ENCODE peak calls at places on chromosome 14, in seven cellular contexts. One of them, this sample, is unnamed.

GRCh38 chr14:61472801-61473376 is 151.5 kb downstream of the PRKCH start:
- DNase-seq in thyroid gland: no peak
- DNase-seq in uterus: no peak
- DNase-seq in ovary: no peak
- DNase-seq in IMR-90: peak
- DNase-seq in transverse colon: peak
- DNase-seq in NB4: peak
- DNase-seq in this sample: no peak

GRCh38 chr14:23339506-23340268 is 13.0 kb downstream of the SLC22A17 start:
- DNase-seq in transverse colon: no peak
- DNase-seq in NB4: no peak
- DNase-seq in thyroid gland: no peak
- DNase-seq in ovary: no peak
- DNase-seq in uterus: no peak
- DNase-seq in IMR-90: no peak
- DNase-seq in this sample: no peak

GRCh38 chr14:65941091-65941490 is 528.6 kb downstream of the FUT8 start:
- DNase-seq in uterus: no peak
- DNase-seq in IMR-90: no peak
- DNase-seq in transverse colon: no peak
- DNase-seq in ovary: no peak
- DNase-seq in thyroid gland: no peak
- DNase-seq in NB4: no peak
- DNase-seq in this sample: no peak

GRCh38 chr14:31926123-31926522 is 151.0 kb upstream of the ARHGAP5 start:
- DNase-seq in IMR-90: peak
- DNase-seq in NB4: peak
- DNase-seq in ovary: no peak
- DNase-seq in thyroid gland: no peak
- DNase-seq in uterus: no peak
- DNase-seq in transverse colon: no peak
- DNase-seq in this sample: peak

GRCh38 chr14:34051966-34052657 is 101.2 kb upstream of the EGLN3 start:
- DNase-seq in NB4: peak
- DNase-seq in thyroid gland: no peak
- DNase-seq in IMR-90: no peak
- DNase-seq in transverse colon: peak
- DNase-seq in ovary: no peak
- DNase-seq in uterus: peak
- DNase-seq in this sample: no peak

GRCh38 chr14:50675597-50675996 is 7.5 kb upstream of the SAV1 start:
- DNase-seq in transverse colon: no peak
- DNase-seq in IMR-90: peak
- DNase-seq in NB4: no peak
- DNase-seq in thyroid gland: no peak
- DNase-seq in ovary: no peak
- DNase-seq in uterus: no peak
- DNase-seq in this sample: no peak

GRCh38 chr14:103879570-103880333 is 32.4 kb upstream of the PPP1R13B start:
- DNase-seq in transverse colon: peak
- DNase-seq in uterus: peak
- DNase-seq in NB4: no peak
- DNase-seq in ovary: peak
- DNase-seq in IMR-90: no peak
- DNase-seq in thyroid gland: peak
- DNase-seq in this sample: no peak

GRCh38 chr14:93939304-93940229 is 12.4 kb downstream of the FAM181A start:
- DNase-seq in NB4: peak
- DNase-seq in thyroid gland: peak
- DNase-seq in uterus: peak
- DNase-seq in IMR-90: peak
- DNase-seq in ovary: peak
- DNase-seq in transverse colon: peak
- DNase-seq in this sample: peak

GRCh38 chr14:22998324-22999012 is 11.5 kb downstream of the C14orf93 start:
- DNase-seq in ovary: no peak
- DNase-seq in thyroid gland: no peak
- DNase-seq in IMR-90: no peak
- DNase-seq in transverse colon: no peak
- DNase-seq in uterus: no peak
- DNase-seq in NB4: no peak
- DNase-seq in this sample: peak

GRCh38 chr14:103233328-103233727 is 100.7 kb upstream of the EIF5 start:
- DNase-seq in thyroid gland: no peak
- DNase-seq in ovary: no peak
- DNase-seq in IMR-90: no peak
- DNase-seq in uterus: no peak
- DNase-seq in transverse colon: no peak
- DNase-seq in NB4: no peak
- DNase-seq in this sample: no peak

GRCh38 chr14:91273885-91274273 is 29.4 kb upstream of the GPR68 start:
- DNase-seq in IMR-90: no peak
- DNase-seq in transverse colon: no peak
- DNase-seq in uterus: no peak
- DNase-seq in NB4: no peak
- DNase-seq in ovary: no peak
- DNase-seq in thyroid gland: no peak
- DNase-seq in this sample: no peak

GRCh38 chr14:60064491-60065072 is 27.1 kb upstream of the PCNX4 start:
- DNase-seq in uterus: no peak
- DNase-seq in thyroid gland: no peak
- DNase-seq in transverse colon: no peak
- DNase-seq in NB4: peak
- DNase-seq in IMR-90: peak
- DNase-seq in ovary: no peak
- DNase-seq in this sample: peak

GRCh38 chr14:70188608-70189540 is at the start of gene SLC8A3:
- DNase-seq in transverse colon: no peak
- DNase-seq in ovary: no peak
- DNase-seq in NB4: no peak
- DNase-seq in thyroid gland: peak
- DNase-seq in uterus: no peak
- DNase-seq in IMR-90: peak
- DNase-seq in this sample: peak

GRCh38 chr14:101122855-101123129 is 219.3 kb upstream of the RTL1 start:
- DNase-seq in thyroid gland: no peak
- DNase-seq in transverse colon: no peak
- DNase-seq in uterus: peak
- DNase-seq in ovary: no peak
- DNase-seq in IMR-90: no peak
- DNase-seq in NB4: no peak
- DNase-seq in this sample: no peak

GRCh38 chr14:95609398-95609990 is 74.6 kb downstream of the GLRX5 start:
- DNase-seq in ovary: peak
- DNase-seq in uterus: no peak
- DNase-seq in IMR-90: peak
- DNase-seq in NB4: peak
- DNase-seq in transverse colon: no peak
- DNase-seq in thyroid gland: peak
- DNase-seq in this sample: peak

GRCh38 chr14:105398726-105399440 is 545 bp downstream of the TEX22 start:
- DNase-seq in thyroid gland: no peak
- DNase-seq in transverse colon: no peak
- DNase-seq in IMR-90: peak
- DNase-seq in NB4: peak
- DNase-seq in uterus: no peak
- DNase-seq in ovary: no peak
- DNase-seq in this sample: peak

GRCh38 chr14:22555573-22556011 is 33.4 kb downstream of the DAD1 start:
- DNase-seq in uterus: no peak
- DNase-seq in NB4: peak
- DNase-seq in IMR-90: peak
- DNase-seq in ovary: no peak
- DNase-seq in transverse colon: no peak
- DNase-seq in thyroid gland: no peak
- DNase-seq in this sample: no peak

GRCh38 chr14:61533513-61534255 is 161.6 kb upstream of the HIF1A start:
- DNase-seq in NB4: peak
- DNase-seq in thyroid gland: no peak
- DNase-seq in IMR-90: no peak
- DNase-seq in ovary: no peak
- DNase-seq in uterus: no peak
- DNase-seq in transverse colon: peak
- DNase-seq in this sample: no peak

GRCh38 chr14:38211258-38211735 is 3.6 kb downstream of the SSTR1 start:
- DNase-seq in IMR-90: no peak
- DNase-seq in uterus: no peak
- DNase-seq in transverse colon: no peak
- DNase-seq in NB4: no peak
- DNase-seq in thyroid gland: no peak
- DNase-seq in ovary: no peak
- DNase-seq in this sample: no peak

GRCh38 chr14:71380271-71380670 is 473.0 kb downstream of the PCNX1 start:
- DNase-seq in thyroid gland: no peak
- DNase-seq in NB4: no peak
- DNase-seq in transverse colon: no peak
- DNase-seq in ovary: no peak
- DNase-seq in IMR-90: peak
- DNase-seq in uterus: no peak
- DNase-seq in this sample: no peak
- TF ChIP-seq POLR2A in thyroid gland: no peak
- TF ChIP-seq POLR2A in NB4: no peak
- TF ChIP-seq POLR2A in transverse colon: no peak
- TF ChIP-seq POLR2A in ovary: no peak
- TF ChIP-seq POLR2A in IMR-90: no peak
- TF ChIP-seq POLR2A in uterus: no peak
- TF ChIP-seq POLR2A in this sample: no peak

DNA sequence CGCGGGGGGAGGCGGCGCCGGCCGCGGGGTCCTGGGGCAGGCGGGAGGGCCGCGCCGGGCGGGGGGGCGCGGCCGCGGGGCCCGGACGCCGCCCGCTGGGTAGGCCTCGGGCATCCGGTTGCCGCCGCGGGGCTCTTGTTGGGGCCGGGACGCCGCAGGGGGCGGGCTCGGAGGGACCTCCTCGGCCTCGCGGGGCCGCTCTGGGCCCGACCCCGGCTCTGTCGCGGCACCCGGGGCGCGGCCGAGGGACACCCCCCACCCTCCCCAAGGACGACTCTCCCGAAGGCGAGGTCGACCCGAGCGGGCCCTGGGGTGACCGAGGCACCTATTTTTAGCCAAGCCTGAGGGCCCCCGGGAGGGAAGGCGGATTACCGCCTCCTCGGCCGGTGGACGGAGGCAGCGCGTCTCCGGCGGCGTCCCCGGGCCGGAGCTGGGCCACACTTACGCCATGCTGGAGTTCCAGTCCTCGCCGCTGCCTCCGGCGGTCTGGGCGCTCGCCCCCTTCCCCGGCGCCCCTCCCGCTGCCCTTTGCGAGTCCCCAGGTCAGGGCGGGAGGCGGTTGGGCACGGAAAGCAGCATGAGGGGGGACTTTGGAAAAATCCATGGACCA is 499 bp downstream of the KTN1 start:
- DNase-seq in ovary: peak
- DNase-seq in thyroid gland: peak
- DNase-seq in transverse colon: peak
- DNase-seq in NB4: peak
- DNase-seq in IMR-90: no peak
- DNase-seq in uterus: peak
- DNase-seq in this sample: peak
- TF ChIP-seq POLR2A in ovary: no peak
- TF ChIP-seq POLR2A in thyroid gland: no peak
- TF ChIP-seq POLR2A in transverse colon: no peak
- TF ChIP-seq POLR2A in NB4: no peak
- TF ChIP-seq POLR2A in IMR-90: no peak
- TF ChIP-seq POLR2A in uterus: no peak
- TF ChIP-seq POLR2A in this sample: no peak

GRCh38 chr14:21103710-21104447 is 3.0 kb downstream of the TMEM253 start:
- DNase-seq in thyroid gland: peak
- DNase-seq in NB4: peak
- DNase-seq in transverse colon: peak
- DNase-seq in IMR-90: peak
- DNase-seq in uterus: peak
- DNase-seq in ovary: peak
- DNase-seq in this sample: peak
- TF ChIP-seq POLR2A in thyroid gland: peak
- TF ChIP-seq POLR2A in NB4: peak
- TF ChIP-seq POLR2A in transverse colon: peak
- TF ChIP-seq POLR2A in IMR-90: peak
- TF ChIP-seq POLR2A in uterus: peak
- TF ChIP-seq POLR2A in ovary: peak
- TF ChIP-seq POLR2A in this sample: peak

DNA sequence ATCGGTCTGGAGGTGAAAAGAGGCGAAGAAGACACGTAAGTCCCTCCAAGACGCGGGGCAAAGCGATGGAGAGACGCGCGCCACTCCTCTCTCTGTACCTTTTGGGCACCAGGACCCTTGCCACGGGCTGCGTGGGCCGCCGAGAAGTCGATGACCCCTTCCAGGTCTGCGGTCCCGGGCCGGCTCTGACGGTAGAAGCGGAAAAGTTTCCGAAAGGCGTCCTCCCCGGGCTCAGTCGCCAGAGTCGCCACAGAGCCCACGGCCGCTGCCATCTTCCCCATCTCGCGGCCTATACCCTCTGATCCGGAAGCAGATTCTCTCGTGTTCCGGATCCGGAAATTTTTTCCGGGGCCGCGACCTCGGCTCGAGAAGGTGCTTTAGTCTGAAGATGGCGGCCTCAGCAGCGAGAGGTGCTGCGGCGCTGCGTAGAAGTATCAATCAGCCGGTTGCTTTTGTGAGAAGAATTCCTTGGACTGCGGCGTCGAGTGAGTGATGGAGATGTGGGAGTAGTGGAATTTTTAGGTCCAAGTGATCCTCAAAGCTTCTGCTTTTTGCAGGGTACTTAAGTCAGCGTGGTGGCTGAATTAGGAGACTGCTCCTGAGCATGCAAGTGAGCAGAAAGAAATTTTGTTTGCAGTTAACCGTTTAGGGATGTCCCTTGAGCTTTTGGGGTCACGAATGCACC is at the start of the genes ALKBH1 and SLIRP:
- DNase-seq in IMR-90: peak
- DNase-seq in NB4: peak
- DNase-seq in transverse colon: peak
- DNase-seq in uterus: peak
- DNase-seq in ovary: peak
- DNase-seq in thyroid gland: peak
- DNase-seq in this sample: peak
- TF ChIP-seq POLR2A in IMR-90: peak
- TF ChIP-seq POLR2A in NB4: peak
- TF ChIP-seq POLR2A in transverse colon: peak
- TF ChIP-seq POLR2A in uterus: peak
- TF ChIP-seq POLR2A in ovary: peak
- TF ChIP-seq POLR2A in thyroid gland: peak
- TF ChIP-seq POLR2A in this sample: peak